ENCODE peak calls at places on chromosome 21, in nine cellular contexts. P is effector memory CD4-positive, alpha-beta T cell; V is EL; D is neural progenitor cell; Y is WTC11; K is esophagus squamous epithelium; A is iPS DF 19.7; E is brain microvascular endothelial cell; S is AG08395. L is an unnamed sample.

GRCh38 chr21:14734191-14734590 is 188.1 kb upstream of the SAMSN1 start:
- DNase-seq in P (no peak), V (no peak), D (no peak), Y (no peak), K (no peak), A (no peak), E (no peak), S (no peak), L (no peak)

GRCh38 chr21:45868488-45868887 is 113.1 kb upstream of the COL6A1 start:
- DNase-seq in P (no peak), V (no peak), D (no peak), Y (no peak), K (no peak), A (no peak), E (no peak), S (no peak), L (no peak)

GRCh38 chr21:45643021-45643980 is at the start of gene PCBP3:
- DNase-seq in P (peak), V (peak), D (peak), Y (peak), K (peak), A (peak), E (peak), S (peak), L (peak)

GRCh38 chr21:37208056-37208705 is 59.0 kb downstream of the VPS26C start:
- DNase-seq in P (no peak), V (no peak), D (no peak), Y (no peak), K (no peak), A (no peak), E (no peak), S (peak), L (no peak)

GRCh38 chr21:41583274-41583790 is 75.4 kb upstream of the TMPRSS2 start:
- DNase-seq in P (no peak), V (no peak), D (no peak), Y (no peak), K (no peak), A (no peak), E (no peak), S (no peak), L (no peak)

GRCh38 chr21:39022901-39023693 is 160.2 kb downstream of the PSMG1 start:
- DNase-seq in P (no peak), V (peak), D (no peak), Y (no peak), K (no peak), A (no peak), E (no peak), S (no peak), L (no peak)

GRCh38 chr21:38330671-38331070 is 73.9 kb downstream of the KCNJ15 start:
- DNase-seq in P (no peak), V (peak), D (no peak), Y (no peak), K (no peak), A (no peak), E (no peak), S (no peak), L (no peak)

GRCh38 chr21:32956257-32956656 is 69.5 kb upstream of the OLIG2 start:
- DNase-seq in P (no peak), V (no peak), D (no peak), Y (no peak), K (no peak), A (no peak), E (no peak), S (no peak), L (no peak)

GRCh38 chr21:45365186-45365607 is 39.8 kb upstream of the COL18A1 start:
- DNase-seq in P (no peak), V (no peak), D (no peak), Y (no peak), K (no peak), A (no peak), E (no peak), S (no peak), L (no peak)

GRCh38 chr21:39384674-39385298 is 35.9 kb upstream of the HMGN1 start:
- DNase-seq in P (no peak), V (peak), D (no peak), Y (no peak), K (no peak), A (no peak), E (peak), S (no peak), L (no peak)

GRCh38 chr21:33036430-33037162 is 10.9 kb downstream of the OLIG2 start:
- DNase-seq in P (no peak), V (peak), D (no peak), Y (no peak), K (no peak), A (no peak), E (peak), S (peak), L (no peak)

GRCh38 chr21:42456457-42456856 is 39.6 kb downstream of the RSPH1 start:
- DNase-seq in P (peak), V (no peak), D (no peak), Y (no peak), K (no peak), A (no peak), E (peak), S (no peak), L (no peak)

GRCh38 chr21:43193651-43194302 is 25.0 kb downstream of the CRYAA start:
- DNase-seq in P (no peak), V (peak), D (no peak), Y (peak), K (no peak), A (no peak), E (peak), S (peak), L (peak)

GRCh38 chr21:46092026-46092764 is 5.7 kb upstream of the COL6A2 start:
- DNase-seq in P (no peak), V (peak), D (no peak), Y (no peak), K (no peak), A (no peak), E (peak), S (peak), L (peak)

GRCh38 chr21:31117046-31117916 is 79.0 kb upstream of the KRTAP19-8 start:
- DNase-seq in P (no peak), V (peak), D (no peak), Y (no peak), K (no peak), A (no peak), E (peak), S (peak), L (peak)

GRCh38 chr21:43639470-43640178 is 19.7 kb downstream of the HSF2BP start:
- DNase-seq in P (no peak), V (peak), D (no peak), Y (no peak), K (no peak), A (no peak), E (no peak), S (peak), L (no peak)

L was measured in non-pigmented ciliary epithelial cell.